ENCODE peak calls at places on chromosome 14, in five cellular contexts. T is heart right ventricle, X is Panc1, I is testis, Z is ascending aorta. M is an unnamed sample.

GRCh38 chr14:36467332-36467731 is 52.7 kb downstream of the NKX2-1 start:
- DNase-seq in T (no peak), X (no peak), I (no peak), Z (no peak), M (no peak)

GRCh38 chr14:92692822-92693226 is 55.6 kb downstream of the LGMN start:
- DNase-seq in T (peak; percentile 85), X (no peak), I (peak; percentile 63), Z (no peak), M (no peak)

GRCh38 chr14:54450535-54450934 is 9.4 kb upstream of the CNIH1 start:
- DNase-seq in T (no peak), X (no peak), I (no peak), Z (no peak), M (no peak)

GRCh38 chr14:22842211-22843122 is 6.1 kb downstream of the MMP14 start:
- DNase-seq in T (no peak), X (no peak), I (no peak), Z (no peak), M (no peak)

GRCh38 chr14:24692382-24693352 is 58.7 kb upstream of the GZMB start:
- DNase-seq in T (no peak), X (no peak), I (no peak), Z (no peak), M (no peak)

GRCh38 chr14:100443643-100444042 is 120.5 kb downstream of the SLC25A47 start:
- DNase-seq in T (no peak), X (peak; percentile 10), I (no peak), Z (no peak), M (no peak)

GRCh38 chr14:56964885-56965284 is 154.6 kb upstream of the OTX2 start:
- DNase-seq in T (no peak), X (no peak), I (no peak), Z (no peak), M (no peak)

GRCh38 chr14:20440882-20441281 is 4.9 kb upstream of the KLHL33 start:
- DNase-seq in T (no peak), X (no peak), I (no peak), Z (no peak), M (no peak)

GRCh38 chr14:82239205-82239604 is 705.6 kb upstream of the SEL1L start:
- DNase-seq in T (no peak), X (no peak), I (peak; percentile 32), Z (no peak), M (no peak)

GRCh38 chr14:51546603-51547258 is 105.0 kb upstream of the FRMD6 start:
- DNase-seq in T (no peak), X (no peak), I (no peak), Z (no peak), M (no peak)

DNA sequence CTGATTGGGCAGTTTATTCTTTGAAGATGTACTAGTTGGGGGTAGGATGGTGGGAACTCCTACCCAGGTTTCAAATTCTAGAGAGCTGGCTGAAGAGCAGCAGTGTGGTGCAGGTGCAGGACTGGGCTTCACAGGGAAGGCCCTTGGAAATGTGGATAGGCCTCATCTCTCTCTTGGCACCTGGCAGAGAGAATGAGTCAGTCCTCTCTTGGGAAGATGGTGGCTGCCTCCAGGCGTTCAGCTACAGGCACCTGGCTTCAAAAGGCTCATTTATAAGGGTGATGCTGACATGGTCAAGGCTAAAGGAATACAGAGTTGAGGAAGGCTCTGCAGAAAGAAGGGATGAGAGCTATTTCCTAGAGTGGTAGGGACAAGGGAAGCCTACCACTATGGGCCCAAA is 179.7 kb upstream of the VASH1 start:
- DNase-seq in T (no peak), X (no peak), I (no peak), Z (no peak), M (no peak)
- H3K27ac ChIP-seq in T (no peak overlapping the region), X (no peak overlapping the region), I (no peak overlapping the region), Z (no peak overlapping the region), M (no peak overlapping the region)

DNA sequence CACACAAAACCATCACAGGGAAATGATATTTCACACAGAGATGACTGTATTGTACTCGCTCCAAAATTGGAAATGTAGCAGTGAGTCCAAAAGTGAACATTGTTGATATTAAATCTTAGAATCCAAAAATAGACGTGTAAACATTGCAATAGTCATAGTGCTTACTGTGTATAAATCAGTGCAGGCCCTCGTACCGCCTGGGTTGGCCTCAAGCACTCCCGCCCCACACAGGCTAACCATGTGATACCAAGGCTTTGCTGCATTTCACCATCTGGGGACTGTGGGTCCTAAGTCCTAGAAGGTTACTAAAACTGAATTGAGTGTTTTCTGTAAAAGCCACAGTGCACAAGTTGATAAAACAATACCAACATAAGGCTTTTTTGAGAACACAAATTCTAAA is 107.3 kb downstream of the PPP2R5E start:
- DNase-seq in T (peak; percentile 34), X (no peak), I (peak; percentile 76), Z (peak; percentile 30), M (peak; percentile 12)
- H3K27ac ChIP-seq in T (peak overlapping the region; percentile 80), X (no peak overlapping the region), I (no peak overlapping the region), Z (peak overlapping the region; percentile 67), M (no peak overlapping the region)

DNA sequence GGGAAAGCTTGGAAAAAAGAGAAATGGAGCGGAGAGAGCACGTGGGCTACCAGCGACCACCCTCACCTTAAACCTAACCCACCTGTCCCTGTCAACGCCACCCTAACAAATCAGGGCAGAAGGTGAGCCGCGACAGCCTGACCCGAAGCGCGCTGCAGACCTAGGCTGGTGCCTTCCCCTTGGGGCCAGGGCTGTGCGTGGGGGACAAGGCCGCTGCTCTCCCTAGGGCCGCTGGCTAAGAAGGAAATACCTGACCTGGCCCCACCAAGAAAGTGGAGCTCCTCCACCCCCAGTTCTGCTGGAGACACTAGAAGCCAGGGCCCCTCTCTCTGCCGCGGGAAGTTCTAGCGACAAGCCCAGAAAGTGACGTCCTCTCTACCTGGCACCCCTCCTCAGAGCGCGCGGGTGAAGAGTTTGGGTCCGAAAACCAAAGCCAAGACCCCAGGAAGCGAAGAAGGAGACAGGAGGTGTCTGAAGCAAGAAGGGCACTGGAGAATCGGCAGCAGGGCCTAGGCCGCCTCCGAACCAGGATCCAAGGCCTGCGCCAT is 7.5 kb downstream of the SIX1 start:
- DNase-seq in T (no peak), X (no peak), I (no peak), Z (no peak), M (no peak)
- H3K27ac ChIP-seq in T (no peak overlapping the region), X (no peak overlapping the region), I (no peak overlapping the region), Z (no peak overlapping the region), M (no peak overlapping the region)

DNA sequence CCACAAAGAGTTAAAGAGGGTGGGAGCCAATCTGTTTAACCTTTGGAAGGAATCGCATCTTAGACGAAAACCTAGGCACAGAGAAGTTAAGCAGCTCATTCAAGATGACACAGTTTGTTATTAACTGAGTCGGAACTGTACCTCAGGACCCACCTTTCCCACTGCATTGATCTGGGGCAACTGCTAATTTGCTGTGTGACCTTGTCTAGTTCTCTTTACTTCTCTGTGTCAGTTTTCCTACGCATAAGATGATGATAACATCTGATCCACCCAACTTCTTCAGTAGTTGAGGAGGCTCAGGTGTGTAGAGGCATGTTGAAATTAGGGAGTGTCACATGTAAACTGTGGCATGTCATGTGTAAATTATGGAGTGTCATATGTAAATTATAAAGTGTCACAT is 186.2 kb downstream of the ZFP36L1 start:
- DNase-seq in T (no peak), X (no peak), I (no peak), Z (no peak), M (no peak)
- H3K27ac ChIP-seq in T (peak overlapping the region; percentile 78), X (no peak overlapping the region), I (peak overlapping the region; percentile 45), Z (no peak overlapping the region), M (peak overlapping the region; percentile 71)

GRCh38 chr14:68268719-68269118 is 449.1 kb downstream of the RAD51B start:
- DNase-seq in T (no peak), X (no peak), I (no peak), Z (no peak), M (no peak)
- H3K27ac ChIP-seq in T (peak overlapping the region; percentile 42), X (no peak overlapping the region), I (no peak overlapping the region), Z (peak overlapping the region; percentile 55), M (peak overlapping the region; percentile 63)

GRCh38 chr14:87109271-87109670 is 883.7 kb downstream of the GALC start:
- DNase-seq in T (no peak), X (no peak), I (no peak), Z (no peak), M (no peak)
- H3K27ac ChIP-seq in T (no peak overlapping the region), X (no peak overlapping the region), I (no peak overlapping the region), Z (no peak overlapping the region), M (no peak overlapping the region)

DNA sequence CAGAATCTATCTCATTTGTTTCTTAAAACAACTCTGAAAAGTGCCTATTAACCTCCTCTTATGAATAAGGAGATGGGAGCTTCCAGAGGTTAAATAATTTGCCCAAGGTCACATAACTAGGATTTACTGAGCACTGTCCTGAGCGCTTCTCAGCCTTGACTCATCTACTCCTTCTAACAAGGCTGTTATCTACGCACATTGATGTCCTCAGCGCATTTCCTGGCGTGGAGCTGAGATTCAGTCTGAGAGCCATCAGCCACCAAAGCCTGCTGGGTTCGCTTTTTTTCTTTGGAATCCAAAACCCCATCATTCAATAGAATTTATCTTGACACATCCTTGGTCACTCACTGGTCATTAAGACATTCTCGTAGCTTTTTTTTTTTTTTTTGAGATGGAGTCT is 29.3 kb downstream of the AK7 start:
- DNase-seq in T (no peak), X (no peak), I (no peak), Z (no peak), M (no peak)
- H3K27ac ChIP-seq in T (no peak overlapping the region), X (no peak overlapping the region), I (no peak overlapping the region), Z (no peak overlapping the region), M (no peak overlapping the region)

GRCh38 chr14:74613211-74613914 is 1.3 kb upstream of the LTBP2 start:
- DNase-seq in T (no peak), X (no peak), I (no peak), Z (no peak), M (no peak)
- H3K27ac ChIP-seq in T (no peak overlapping the region), X (peak overlapping the region; percentile 95), I (no peak overlapping the region), Z (peak overlapping the region; percentile 97), M (no peak overlapping the region)